ENCODE peak calls at places on chromosomes 16 and 17, in five cellular contexts. One of them, this sample, is unnamed.

GRCh38 chr17:55440391-55440790 is 18.8 kb upstream of the MMD start:
- DNase-seq in SK-N-SH: peak
- DNase-seq in K562: no peak
- DNase-seq in H1: no peak
- DNase-seq in HCT116: no peak
- DNase-seq in this sample: no peak

GRCh38 chr17:1755252-1755992 is 6.4 kb upstream of the SERPINF1 start:
- DNase-seq in SK-N-SH: peak
- DNase-seq in K562: no peak
- DNase-seq in H1: no peak
- DNase-seq in HCT116: no peak
- DNase-seq in this sample: no peak

GRCh38 chr17:39982069-39982371 is 1.4 kb downstream of the PSMD3 start:
- DNase-seq in SK-N-SH: no peak
- DNase-seq in K562: no peak
- DNase-seq in H1: no peak
- DNase-seq in HCT116: no peak
- DNase-seq in this sample: no peak

GRCh38 chr17:55067697-55068439 is 99.3 kb downstream of the STXBP4 start:
- DNase-seq in SK-N-SH: no peak
- DNase-seq in K562: peak
- DNase-seq in H1: no peak
- DNase-seq in HCT116: no peak
- DNase-seq in this sample: no peak

GRCh38 chr17:36949461-36949927 is 740 bp downstream of the AATF start:
- DNase-seq in SK-N-SH: no peak
- DNase-seq in K562: no peak
- DNase-seq in H1: no peak
- DNase-seq in HCT116: no peak
- DNase-seq in this sample: peak

GRCh38 chr17:39402890-39403605 is 1.6 kb upstream of the FBXL20 start:
- DNase-seq in SK-N-SH: no peak
- DNase-seq in K562: no peak
- DNase-seq in H1: no peak
- DNase-seq in HCT116: no peak
- DNase-seq in this sample: no peak

GRCh38 chr16:26019406-26019805 is 327.6 kb downstream of the HS3ST4 start:
- DNase-seq in SK-N-SH: no peak
- DNase-seq in K562: no peak
- DNase-seq in H1: no peak
- DNase-seq in HCT116: no peak
- DNase-seq in this sample: no peak

GRCh38 chr17:21113706-21114105 is 13.1 kb upstream of the DHRS7B start:
- DNase-seq in SK-N-SH: no peak
- DNase-seq in K562: no peak
- DNase-seq in H1: no peak
- DNase-seq in HCT116: no peak
- DNase-seq in this sample: no peak

GRCh38 chr17:10812674-10813073 is 8.8 kb upstream of the TMEM238L start:
- DNase-seq in SK-N-SH: no peak
- DNase-seq in K562: no peak
- DNase-seq in H1: no peak
- DNase-seq in HCT116: no peak
- DNase-seq in this sample: no peak

GRCh38 chr16:12242516-12242915 is 266.0 kb downstream of the SNX29 start:
- DNase-seq in SK-N-SH: no peak
- DNase-seq in K562: no peak
- DNase-seq in H1: no peak
- DNase-seq in HCT116: no peak
- DNase-seq in this sample: no peak

GRCh38 chr17:62955841-62956352 is 10.1 kb upstream of the TANC2 start:
- DNase-seq in SK-N-SH: no peak
- DNase-seq in K562: no peak
- DNase-seq in H1: no peak
- DNase-seq in HCT116: no peak
- DNase-seq in this sample: no peak

GRCh38 chr16:921321-921905 is 49.4 kb downstream of the LMF1 start:
- DNase-seq in SK-N-SH: no peak
- DNase-seq in K562: no peak
- DNase-seq in H1: no peak
- DNase-seq in HCT116: no peak
- DNase-seq in this sample: no peak

GRCh38 chr17:50360716-50361115 is 12.3 kb downstream of the MRPL27 start:
- DNase-seq in SK-N-SH: no peak
- DNase-seq in K562: no peak
- DNase-seq in H1: no peak
- DNase-seq in HCT116: no peak
- DNase-seq in this sample: no peak

GRCh38 chr17:29125651-29126050 is 54.5 kb downstream of the MYO18A start:
- DNase-seq in SK-N-SH: no peak
- DNase-seq in K562: no peak
- DNase-seq in H1: no peak
- DNase-seq in HCT116: no peak
- DNase-seq in this sample: no peak

GRCh38 chr16:74226361-74226979 is 70.1 kb upstream of the PSMD7 start:
- DNase-seq in SK-N-SH: peak
- DNase-seq in K562: no peak
- DNase-seq in H1: no peak
- DNase-seq in HCT116: peak
- DNase-seq in this sample: peak

GRCh38 chr17:16407911-16408588 is 7.3 kb upstream of the TRPV2 start:
- DNase-seq in SK-N-SH: peak
- DNase-seq in K562: peak
- DNase-seq in H1: peak
- DNase-seq in HCT116: no peak
- DNase-seq in this sample: peak

GRCh38 chr16:14095883-14096551 is 24.9 kb downstream of the MRTFB start:
- DNase-seq in SK-N-SH: no peak
- DNase-seq in K562: no peak
- DNase-seq in H1: no peak
- DNase-seq in HCT116: peak
- DNase-seq in this sample: no peak

GRCh38 chr17:42163113-42163512 is 8.3 kb upstream of the RAB5C start:
- DNase-seq in SK-N-SH: peak
- DNase-seq in K562: peak
- DNase-seq in H1: peak
- DNase-seq in HCT116: peak
- DNase-seq in this sample: no peak

GRCh38 chr17:79114455-79115301 is 40.1 kb downstream of the ENGASE start:
- DNase-seq in SK-N-SH: peak
- DNase-seq in K562: no peak
- DNase-seq in H1: no peak
- DNase-seq in HCT116: no peak
- DNase-seq in this sample: peak

GRCh38 chr17:41976142-41976768 is 9.7 kb downstream of the CNP start:
- DNase-seq in SK-N-SH: no peak
- DNase-seq in K562: no peak
- DNase-seq in H1: no peak
- DNase-seq in HCT116: no peak
- DNase-seq in this sample: no peak

GRCh38 chr16:87464691-87465300 is 28.0 kb downstream of the ZCCHC14 start:
- DNase-seq in SK-N-SH: peak
- DNase-seq in K562: peak
- DNase-seq in H1: no peak
- DNase-seq in HCT116: no peak
- DNase-seq in this sample: no peak

GRCh38 chr17:40450175-40450574 is 6.9 kb downstream of the IGFBP4 start:
- DNase-seq in SK-N-SH: no peak
- DNase-seq in K562: peak
- DNase-seq in H1: peak
- DNase-seq in HCT116: peak
- DNase-seq in this sample: peak

GRCh38 chr16:55368205-55368604 is 44.2 kb downstream of the IRX6 start:
- DNase-seq in SK-N-SH: no peak
- DNase-seq in K562: no peak
- DNase-seq in H1: no peak
- DNase-seq in HCT116: no peak
- DNase-seq in this sample: no peak

GRCh38 chr17:5667871-5668270 is 83.6 kb upstream of the NLRP1 start:
- DNase-seq in SK-N-SH: no peak
- DNase-seq in K562: no peak
- DNase-seq in H1: peak
- DNase-seq in HCT116: peak
- DNase-seq in this sample: no peak

GRCh38 chr16:82331974-82332750 is 162.1 kb upstream of the MPHOSPH6 start:
- DNase-seq in SK-N-SH: no peak
- DNase-seq in K562: no peak
- DNase-seq in H1: no peak
- DNase-seq in HCT116: no peak
- DNase-seq in this sample: peak

GRCh38 chr16:78177927-78178326 is 78.5 kb downstream of the WWOX start:
- DNase-seq in SK-N-SH: peak
- DNase-seq in K562: no peak
- DNase-seq in H1: peak
- DNase-seq in HCT116: no peak
- DNase-seq in this sample: peak

GRCh38 chr16:87323727-87324410 is 6.7 kb upstream of the C16orf95 start:
- DNase-seq in SK-N-SH: no peak
- DNase-seq in K562: no peak
- DNase-seq in H1: no peak
- DNase-seq in HCT116: no peak
- DNase-seq in this sample: no peak

GRCh38 chr16:2783581-2784375 is 3.6 kb downstream of the PRSS33 start:
- DNase-seq in SK-N-SH: no peak
- DNase-seq in K562: no peak
- DNase-seq in H1: no peak
- DNase-seq in HCT116: no peak
- DNase-seq in this sample: no peak
- TF ChIP-seq JUND in SK-N-SH: no peak
- TF ChIP-seq JUND in K562: no peak
- TF ChIP-seq JUND in H1: no peak
- TF ChIP-seq JUND in HCT116: no peak
- TF ChIP-seq JUND in this sample: no peak

DNA sequence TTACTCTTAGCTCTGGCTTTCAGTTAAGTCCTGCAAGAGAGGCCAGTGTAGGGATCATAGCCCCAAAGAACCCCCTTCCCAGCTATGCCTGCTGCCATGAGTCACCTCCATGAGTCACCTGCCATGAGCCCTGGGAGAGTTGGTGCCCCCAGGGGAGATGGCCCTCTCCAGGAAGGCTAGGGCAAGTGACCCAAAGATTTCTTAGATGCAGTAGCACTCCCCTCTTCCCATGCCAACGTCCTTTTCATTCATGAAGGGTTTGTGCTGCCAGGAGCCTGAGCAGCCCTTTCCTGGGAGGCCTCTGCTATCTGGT is 78.6 kb upstream of the LGALS9 start:
- DNase-seq in SK-N-SH: no peak
- DNase-seq in K562: peak
- DNase-seq in H1: no peak
- DNase-seq in HCT116: peak
- DNase-seq in this sample: peak
- TF ChIP-seq JUND in SK-N-SH: peak
- TF ChIP-seq JUND in K562: no peak
- TF ChIP-seq JUND in H1: no peak
- TF ChIP-seq JUND in HCT116: peak
- TF ChIP-seq JUND in this sample: no peak

GRCh38 chr16:85392756-85393673 is 220.1 kb upstream of the GSE1 start:
- DNase-seq in SK-N-SH: no peak
- DNase-seq in K562: no peak
- DNase-seq in H1: peak
- DNase-seq in HCT116: no peak
- DNase-seq in this sample: no peak
- TF ChIP-seq JUND in SK-N-SH: no peak
- TF ChIP-seq JUND in K562: no peak
- TF ChIP-seq JUND in H1: no peak
- TF ChIP-seq JUND in HCT116: no peak
- TF ChIP-seq JUND in this sample: no peak

DNA sequence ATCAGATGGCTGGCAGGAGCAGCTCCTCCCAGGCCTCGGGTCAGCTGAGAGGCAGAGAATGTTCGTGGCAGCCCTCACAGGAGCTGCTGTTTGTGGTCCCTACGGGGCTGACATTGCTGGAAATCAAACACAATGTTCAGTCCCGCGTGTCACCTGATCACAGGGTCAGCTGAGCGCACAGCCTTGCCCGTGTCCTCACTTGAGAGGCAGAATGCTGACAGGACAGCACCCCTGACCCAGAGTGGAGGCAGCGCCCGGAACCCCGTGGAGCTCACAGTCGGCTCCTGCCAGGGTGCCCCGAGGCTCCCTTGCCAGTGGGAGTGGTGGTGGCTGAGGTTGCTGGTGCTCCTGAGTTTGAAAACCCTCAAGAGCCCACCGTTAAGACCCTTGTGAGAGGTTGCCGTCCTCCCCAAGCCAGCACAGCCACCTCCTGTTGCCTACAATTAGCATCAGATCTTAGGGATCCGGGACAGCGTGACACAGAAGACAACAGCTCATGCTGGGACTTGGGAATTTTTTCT is 3.6 kb upstream of the CHMP6 start:
- DNase-seq in SK-N-SH: peak
- DNase-seq in K562: no peak
- DNase-seq in H1: no peak
- DNase-seq in HCT116: no peak
- DNase-seq in this sample: no peak
- TF ChIP-seq JUND in SK-N-SH: no peak
- TF ChIP-seq JUND in K562: no peak
- TF ChIP-seq JUND in H1: no peak
- TF ChIP-seq JUND in HCT116: no peak
- TF ChIP-seq JUND in this sample: no peak

This sample was measured in T47D.